ENCODE peak calls at places on chromosomes 2 and 18, in nine cellular contexts. V is fibroblast of lung, Y is OCI-LY7, P is H9, D is GM23248, R is DND-41, C is mammary epithelial cell, H is PC-3, E is endothelial cell of umbilical vein. W is an unnamed sample.

GRCh38 chr2:212863185-212863588 is 288.2 kb downstream of the IKZF2 start:
- DNase-seq in V (peak), Y (peak), P (peak), D (peak), R (peak), C (peak), H (peak), E (peak), W (peak)

GRCh38 chr18:3873698-3874495 is 423.9 kb downstream of the TGIF1 start:
- DNase-seq in V (peak), Y (no peak), P (no peak), D (peak), R (no peak), C (no peak), H (no peak), E (no peak), W (no peak)

GRCh38 chr18:2444201-2444875 is 127.0 kb downstream of the METTL4 start:
- DNase-seq in V (no peak), Y (no peak), P (no peak), D (no peak), R (no peak), C (no peak), H (no peak), E (no peak), W (no peak)

GRCh38 chr2:105612049-105612448 is 132.7 kb upstream of the NCK2 start:
- DNase-seq in V (peak), Y (no peak), P (no peak), D (no peak), R (no peak), C (no peak), H (no peak), E (no peak), W (no peak)

GRCh38 chr2:19674051-19675002 is 227.5 kb downstream of the TTC32 start:
- DNase-seq in V (no peak), Y (no peak), P (no peak), D (peak), R (no peak), C (no peak), H (no peak), E (no peak), W (no peak)

GRCh38 chr2:235458839-235459273 is 35.0 kb upstream of the AGAP1 start:
- DNase-seq in V (no peak), Y (no peak), P (no peak), D (peak), R (no peak), C (peak), H (peak), E (no peak), W (no peak)

GRCh38 chr18:63348508-63349136 is 18.4 kb downstream of the KDSR start:
- DNase-seq in V (no peak), Y (peak), P (no peak), D (no peak), R (no peak), C (no peak), H (no peak), E (no peak), W (peak)

GRCh38 chr2:149877913-149878312 is 290.3 kb upstream of the MMADHC start:
- DNase-seq in V (no peak), Y (no peak), P (no peak), D (peak), R (no peak), C (peak), H (peak), E (peak), W (peak)

GRCh38 chr2:54073796-54074195 is 41.6 kb upstream of the ACYP2 start:
- DNase-seq in V (no peak), Y (no peak), P (no peak), D (peak), R (no peak), C (peak), H (peak), E (peak), W (peak)

GRCh38 chr2:85949280-85949679 is 60.5 kb upstream of the ST3GAL5 start:
- DNase-seq in V (no peak), Y (no peak), P (no peak), D (no peak), R (no peak), C (no peak), H (no peak), E (peak), W (no peak)

GRCh38 chr2:237423891-237424290 is 9.9 kb upstream of the COL6A3 start:
- DNase-seq in V (peak), Y (no peak), P (no peak), D (no peak), R (no peak), C (no peak), H (no peak), E (no peak), W (no peak)

GRCh38 chr2:239567786-239568185 is 167.0 kb upstream of the HDAC4 start:
- DNase-seq in V (no peak), Y (no peak), P (no peak), D (no peak), R (no peak), C (no peak), H (no peak), E (no peak), W (no peak)

GRCh38 chr18:76955529-76956170 is 133.3 kb downstream of the ZNF236 start:
- DNase-seq in V (no peak), Y (no peak), P (no peak), D (no peak), R (no peak), C (no peak), H (no peak), E (no peak), W (no peak)

GRCh38 chr2:11681722-11682589 is 12.0 kb upstream of the NTSR2 start:
- DNase-seq in V (no peak), Y (peak), P (peak), D (peak), R (peak), C (no peak), H (peak), E (no peak), W (peak)

GRCh38 chr18:49031511-49032188 is 80.9 kb upstream of the SMAD7 start:
- DNase-seq in V (no peak), Y (no peak), P (no peak), D (no peak), R (peak), C (no peak), H (no peak), E (no peak), W (no peak)

GRCh38 chr2:202508686-202509085 is 126.1 kb upstream of the FAM117B start:
- DNase-seq in V (no peak), Y (no peak), P (no peak), D (peak), R (no peak), C (no peak), H (no peak), E (no peak), W (no peak)

GRCh38 chr18:59549797-59550516 is 147.3 kb downstream of the CCBE1 start:
- DNase-seq in V (no peak), Y (no peak), P (no peak), D (no peak), R (no peak), C (no peak), H (peak), E (no peak), W (no peak)

GRCh38 chr2:71879509-71880184 is 268.0 kb downstream of the CYP26B1 start:
- DNase-seq in V (no peak), Y (no peak), P (no peak), D (peak), R (no peak), C (no peak), H (no peak), E (no peak), W (no peak)

GRCh38 chr2:175600024-175600831 is 401.8 kb downstream of the LNPK start:
- DNase-seq in V (peak), Y (no peak), P (no peak), D (peak), R (no peak), C (peak), H (peak), E (no peak), W (no peak)

GRCh38 chr2:72023678-72024390 is 123.8 kb downstream of the CYP26B1 start:
- DNase-seq in V (no peak), Y (no peak), P (peak), D (no peak), R (no peak), C (no peak), H (no peak), E (no peak), W (no peak)

GRCh38 chr2:181371195-181371594 is 86.0 kb upstream of the ITGA4 start:
- DNase-seq in V (no peak), Y (no peak), P (no peak), D (no peak), R (peak), C (no peak), H (no peak), E (no peak), W (no peak)

GRCh38 chr2:238670341-238670681 is 177.6 kb upstream of the TWIST2 start:
- DNase-seq in V (no peak), Y (no peak), P (no peak), D (no peak), R (no peak), C (no peak), H (no peak), E (no peak), W (no peak)

GRCh38 chr2:239322414-239323086 is 78.3 kb downstream of the HDAC4 start:
- DNase-seq in V (peak), Y (no peak), P (peak), D (peak), R (peak), C (no peak), H (no peak), E (peak), W (no peak)

GRCh38 chr2:26144031-26144430 is 28.9 kb upstream of the GAREM2 start:
- DNase-seq in V (no peak), Y (no peak), P (no peak), D (no peak), R (no peak), C (no peak), H (peak), E (no peak), W (no peak)

GRCh38 chr2:176164803-176165597 is 7.9 kb downstream of the HOXD3 start:
- DNase-seq in V (no peak), Y (no peak), P (no peak), D (no peak), R (no peak), C (no peak), H (no peak), E (peak), W (no peak)

GRCh38 chr2:48483916-48484315 is 46.0 kb upstream of the STON1 start:
- DNase-seq in V (peak), Y (no peak), P (no peak), D (no peak), R (no peak), C (no peak), H (no peak), E (peak), W (no peak)

GRCh38 chr2:172095905-172096660 is 6.6 kb downstream of the DLX2 start:
- DNase-seq in V (no peak), Y (peak), P (no peak), D (peak), R (peak), C (no peak), H (peak), E (no peak), W (no peak)

GRCh38 chr18:26747131-26747475 is 118.4 kb downstream of the AQP4 start:
- DNase-seq in V (peak), Y (no peak), P (no peak), D (peak), R (no peak), C (peak), H (peak), E (no peak), W (no peak)

GRCh38 chr2:200913654-200914053 is 24.5 kb downstream of the NIF3L1 start:
- DNase-seq in V (no peak), Y (no peak), P (no peak), D (peak), R (no peak), C (peak), H (peak), E (no peak), W (no peak)

GRCh38 chr2:3522851-3523481 is 3.6 kb upstream of the ADI1 start:
- DNase-seq in V (peak), Y (no peak), P (no peak), D (peak), R (no peak), C (no peak), H (no peak), E (peak), W (no peak)

GRCh38 chr2:175187378-175187777 is 5.9 kb upstream of the ATP5MC3 start:
- DNase-seq in V (peak), Y (peak), P (peak), D (peak), R (no peak), C (peak), H (peak), E (peak), W (peak)

GRCh38 chr2:97546711-97547110 is 43.0 kb downstream of the ANKRD36B start:
- DNase-seq in V (no peak), Y (no peak), P (no peak), D (peak), R (no peak), C (no peak), H (peak), E (peak), W (no peak)

GRCh38 chr18:48649231-48649630 is 110.4 kb downstream of the CTIF start:
- DNase-seq in V (no peak), Y (peak), P (peak), D (no peak), R (no peak), C (no peak), H (no peak), E (no peak), W (no peak)

GRCh38 chr2:201057089-201057499 is 14.4 kb downstream of the HYCC2 start:
- DNase-seq in V (peak), Y (no peak), P (no peak), D (peak), R (no peak), C (no peak), H (no peak), E (no peak), W (peak)

GRCh38 chr2:172106128-172106961 is 3.6 kb upstream of the DLX2 start:
- DNase-seq in V (no peak), Y (no peak), P (peak), D (peak), R (no peak), C (no peak), H (peak), E (peak), W (peak)

GRCh38 chr2:49271060-49271665 is 116.8 kb upstream of the FSHR start:
- DNase-seq in V (no peak), Y (no peak), P (no peak), D (no peak), R (no peak), C (no peak), H (no peak), E (no peak), W (no peak)

DNA sequence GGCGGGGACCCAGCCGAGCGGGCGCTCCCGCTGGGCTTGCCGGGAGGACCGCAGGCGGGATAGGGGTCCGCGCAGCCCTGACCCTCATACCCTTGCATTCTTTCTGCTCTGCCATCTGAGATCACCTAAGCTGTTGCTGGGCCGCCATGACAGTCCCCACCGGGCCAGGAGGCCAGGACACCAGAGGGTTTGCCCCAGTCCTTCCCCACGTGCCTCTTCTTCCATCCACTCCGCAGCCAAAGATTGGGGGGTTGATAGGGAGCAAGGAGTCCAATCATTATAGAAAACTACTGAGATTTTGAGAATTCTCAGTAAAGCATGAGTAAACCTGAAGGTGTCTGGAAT is 451 bp upstream of the GRB14 start:
- DNase-seq in V (no peak), Y (no peak), P (peak), D (no peak), R (no peak), C (peak), H (no peak), E (no peak), W (no peak)
- H2AFZ ChIP-seq in V (peak), Y (no peak), P (no peak), D (peak), R (no peak), C (peak), H (peak), E (peak), W (peak)

GRCh38 chr2:185202928-185203327 is 535.7 kb upstream of the FSIP2 start:
- DNase-seq in V (no peak), Y (no peak), P (no peak), D (no peak), R (no peak), C (no peak), H (no peak), E (no peak), W (no peak)

GRCh38 chr2:185202416-185202815 is 536.2 kb upstream of the FSIP2 start:
- DNase-seq in V (no peak), Y (no peak), P (no peak), D (no peak), R (no peak), C (no peak), H (no peak), E (no peak), W (no peak)

GRCh38 chr2:185201063-185201462 is 537.5 kb upstream of the FSIP2 start:
- DNase-seq in V (peak), Y (no peak), P (no peak), D (no peak), R (no peak), C (no peak), H (no peak), E (no peak), W (no peak)
- H2AFZ ChIP-seq in V (no peak), Y (no peak), P (no peak), D (no peak), R (no peak), C (no peak), H (no peak), E (no peak), W (no peak)

DNA sequence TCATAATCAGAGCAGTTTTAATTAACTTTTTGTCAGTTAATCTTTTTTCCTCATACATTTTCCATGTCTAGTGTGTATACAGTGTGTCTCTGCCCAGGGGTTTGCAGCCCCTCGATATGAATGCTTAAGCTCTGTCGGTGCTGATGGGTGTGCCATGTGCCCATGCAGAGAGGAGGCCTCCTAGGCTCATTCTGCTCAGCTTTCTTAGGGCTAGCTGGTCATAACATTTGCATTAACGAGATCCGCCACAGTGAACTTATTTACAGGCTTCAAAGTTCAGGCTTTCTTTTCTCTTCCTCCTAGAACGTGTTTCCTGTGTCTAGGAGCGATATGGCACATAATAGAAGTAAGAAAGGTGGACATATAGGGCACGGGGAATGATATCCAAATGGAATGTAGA is 783.3 kb downstream of the PLCL1 start:
- DNase-seq in V (no peak), Y (peak), P (no peak), D (no peak), R (no peak), C (no peak), H (no peak), E (no peak), W (no peak)
- H2AFZ ChIP-seq in V (no peak), Y (peak), P (no peak), D (peak), R (no peak), C (no peak), H (no peak), E (no peak), W (no peak)

GRCh38 chr2:123051136-123051535 is 974.0 kb upstream of the CNTNAP5 start:
- DNase-seq in V (no peak), Y (no peak), P (no peak), D (no peak), R (no peak), C (no peak), H (no peak), E (no peak), W (no peak)
- H2AFZ ChIP-seq in V (no peak), Y (no peak), P (no peak), D (no peak), R (no peak), C (no peak), H (peak), E (no peak), W (no peak)

DNA sequence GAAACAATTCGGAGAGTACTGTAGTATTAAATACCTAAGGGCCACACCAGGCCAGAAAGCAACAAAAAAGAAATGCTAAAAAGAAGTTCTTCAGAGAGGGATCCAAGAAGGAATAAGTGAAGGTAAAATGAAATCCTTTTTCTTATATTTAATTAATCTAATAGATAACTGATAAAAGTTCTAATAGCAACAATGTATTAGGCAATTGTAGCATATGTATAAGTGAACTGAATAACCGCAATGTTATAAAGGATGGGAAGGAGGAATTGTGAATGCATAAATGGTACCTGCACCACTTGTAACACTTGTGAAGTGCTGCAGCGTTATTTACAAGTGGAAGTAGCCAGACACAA is 21.8 kb downstream of the TMSB10 start:
- DNase-seq in V (no peak), Y (no peak), P (no peak), D (no peak), R (no peak), C (no peak), H (no peak), E (no peak), W (no peak)
- H2AFZ ChIP-seq in V (no peak), Y (peak), P (no peak), D (peak), R (no peak), C (no peak), H (peak), E (no peak), W (no peak)

GRCh38 chr2:14363137-14363536 is 269.4 kb upstream of the LRATD1 start:
- DNase-seq in V (no peak), Y (no peak), P (no peak), D (no peak), R (no peak), C (no peak), H (no peak), E (no peak), W (no peak)
- H2AFZ ChIP-seq in V (no peak), Y (no peak), P (no peak), D (no peak), R (no peak), C (no peak), H (no peak), E (no peak), W (no peak)

GRCh38 chr2:64463784-64464183 is 9.8 kb downstream of the LGALSL start:
- DNase-seq in V (peak), Y (no peak), P (no peak), D (peak), R (no peak), C (peak), H (peak), E (no peak), W (no peak)
- H2AFZ ChIP-seq in V (no peak), Y (no peak), P (no peak), D (no peak), R (no peak), C (no peak), H (no peak), E (no peak), W (no peak)

GRCh38 chr18:42931501-42931900 is 184.0 kb downstream of the RIT2 start:
- DNase-seq in V (peak), Y (no peak), P (no peak), D (peak), R (no peak), C (no peak), H (no peak), E (peak), W (no peak)
- H2AFZ ChIP-seq in V (no peak), Y (no peak), P (no peak), D (peak), R (no peak), C (no peak), H (no peak), E (peak), W (no peak)

W was measured in MM.1S.